ENCODE peak calls at places on chromosomes 3 and 15, in four cellular contexts. M is CD4-positive, alpha-beta memory T cell; U is tibial artery; V is CD8-positive, alpha-beta T cell. X is an unnamed sample.

GRCh38 chr15:74901612-74902063 is 5.0 kb downstream of the FAM219B start:
- DNase-seq in M (peak), U (peak), V (peak), X (peak)

GRCh38 chr3:44924102-44925084 is 50.0 kb downstream of the TGM4 start:
- DNase-seq in M (no peak), U (no peak), V (no peak), X (no peak)

GRCh38 chr15:98503970-98504369 is 144.4 kb upstream of the IGF1R start:
- DNase-seq in M (no peak), U (peak), V (no peak), X (no peak)

GRCh38 chr3:52195823-52196331 is 2.1 kb upstream of the ALAS1 start:
- DNase-seq in M (no peak), U (peak), V (no peak), X (no peak)

GRCh38 chr3:67311440-67311839 is 313.3 kb downstream of the KBTBD8 start:
- DNase-seq in M (no peak), U (no peak), V (no peak), X (no peak)

GRCh38 chr3:148601766-148602685 is 95.7 kb upstream of the AGTR1 start:
- DNase-seq in M (no peak), U (no peak), V (no peak), X (no peak)

GRCh38 chr3:69433938-69434263 is 48.0 kb upstream of the FRMD4B start:
- DNase-seq in M (no peak), U (no peak), V (no peak), X (no peak)

GRCh38 chr3:132448211-132448961 is 31.1 kb downstream of the DNAJC13 start:
- DNase-seq in M (no peak), U (peak), V (no peak), X (no peak)

GRCh38 chr15:51879555-51879954 is 50.1 kb downstream of the TMOD3 start:
- DNase-seq in M (no peak), U (no peak), V (no peak), X (no peak)

GRCh38 chr3:124492824-124493223 is 237.4 kb upstream of the UMPS start:
- DNase-seq in M (no peak), U (no peak), V (no peak), X (no peak)

GRCh38 chr3:171672124-171672523 is 138.2 kb downstream of the PLD1 start:
- DNase-seq in M (no peak), U (no peak), V (no peak), X (no peak)

GRCh38 chr3:20080956-20081554 is 40.8 kb downstream of the KAT2B start:
- DNase-seq in M (peak), U (no peak), V (no peak), X (peak)

GRCh38 chr3:118810499-118811035 is 224.1 kb downstream of the IGSF11 start:
- DNase-seq in M (no peak), U (no peak), V (no peak), X (no peak)

GRCh38 chr3:31165399-31165860 is 271.0 kb upstream of the GADL1 start:
- DNase-seq in M (no peak), U (no peak), V (no peak), X (no peak)

GRCh38 chr3:105368575-105369500 is 2.1 kb downstream of the ALCAM start:
- DNase-seq in M (peak), U (peak), V (peak), X (peak)

GRCh38 chr15:64895285-64896065 is 16.2 kb upstream of the ANKDD1A start:
- DNase-seq in M (peak), U (no peak), V (peak), X (peak)

GRCh38 chr3:135337176-135337575 is 542.1 kb downstream of the EPHB1 start:
- DNase-seq in M (no peak), U (no peak), V (no peak), X (no peak)

GRCh38 chr15:67066041-67067021 is 929 bp downstream of the SMAD3 start:
- DNase-seq in M (no peak), U (no peak), V (peak), X (peak)

GRCh38 chr3:175399156-175399840 is 540.2 kb downstream of the NAALADL2 start:
- DNase-seq in M (no peak), U (no peak), V (no peak), X (no peak)

GRCh38 chr3:47000198-47000815 is 20.8 kb downstream of the NBEAL2 start:
- DNase-seq in M (no peak), U (no peak), V (no peak), X (no peak)

GRCh38 chr3:170997966-170998913 is 28.3 kb downstream of the SLC2A2 start:
- DNase-seq in M (no peak), U (no peak), V (no peak), X (no peak)

GRCh38 chr3:11536936-11537612 is 106.6 kb downstream of the VGLL4 start:
- DNase-seq in M (no peak), U (no peak), V (no peak), X (no peak)

GRCh38 chr3:11538581-11538980 is 105.1 kb downstream of the VGLL4 start:
- DNase-seq in M (no peak), U (no peak), V (no peak), X (no peak)

GRCh38 chr3:11539677-11540076 is 104.0 kb downstream of the VGLL4 start:
- DNase-seq in M (no peak), U (no peak), V (no peak), X (no peak)

GRCh38 chr3:11541321-11542303 is 102.1 kb downstream of the VGLL4 start:
- DNase-seq in M (no peak), U (no peak), V (no peak), X (no peak)

DNA sequence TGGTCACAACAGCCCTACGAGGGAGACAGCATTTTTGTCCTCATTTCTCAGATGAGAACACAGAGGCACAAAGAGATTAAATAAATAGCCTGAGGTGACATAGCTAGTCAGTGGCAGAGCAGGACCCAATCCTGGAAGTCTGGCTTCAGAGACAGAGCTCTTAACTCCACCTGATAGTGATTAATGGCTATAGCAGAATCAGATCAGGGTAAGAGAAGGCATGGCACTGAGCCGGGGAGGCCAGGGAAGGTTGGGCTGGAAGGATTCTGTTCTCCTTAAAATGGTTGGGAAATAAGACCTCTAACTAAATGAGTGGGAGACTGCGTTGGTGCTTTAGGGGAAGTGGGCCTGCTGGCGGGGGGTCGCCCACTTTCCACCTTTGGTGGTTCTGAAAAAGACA is 104.5 kb downstream of the VGLL4 start:
- DNase-seq in M (no peak), U (no peak), V (no peak), X (no peak)
- H3K27ac ChIP-seq in M (no peak), U (no peak), V (no peak), X (no peak)

DNA sequence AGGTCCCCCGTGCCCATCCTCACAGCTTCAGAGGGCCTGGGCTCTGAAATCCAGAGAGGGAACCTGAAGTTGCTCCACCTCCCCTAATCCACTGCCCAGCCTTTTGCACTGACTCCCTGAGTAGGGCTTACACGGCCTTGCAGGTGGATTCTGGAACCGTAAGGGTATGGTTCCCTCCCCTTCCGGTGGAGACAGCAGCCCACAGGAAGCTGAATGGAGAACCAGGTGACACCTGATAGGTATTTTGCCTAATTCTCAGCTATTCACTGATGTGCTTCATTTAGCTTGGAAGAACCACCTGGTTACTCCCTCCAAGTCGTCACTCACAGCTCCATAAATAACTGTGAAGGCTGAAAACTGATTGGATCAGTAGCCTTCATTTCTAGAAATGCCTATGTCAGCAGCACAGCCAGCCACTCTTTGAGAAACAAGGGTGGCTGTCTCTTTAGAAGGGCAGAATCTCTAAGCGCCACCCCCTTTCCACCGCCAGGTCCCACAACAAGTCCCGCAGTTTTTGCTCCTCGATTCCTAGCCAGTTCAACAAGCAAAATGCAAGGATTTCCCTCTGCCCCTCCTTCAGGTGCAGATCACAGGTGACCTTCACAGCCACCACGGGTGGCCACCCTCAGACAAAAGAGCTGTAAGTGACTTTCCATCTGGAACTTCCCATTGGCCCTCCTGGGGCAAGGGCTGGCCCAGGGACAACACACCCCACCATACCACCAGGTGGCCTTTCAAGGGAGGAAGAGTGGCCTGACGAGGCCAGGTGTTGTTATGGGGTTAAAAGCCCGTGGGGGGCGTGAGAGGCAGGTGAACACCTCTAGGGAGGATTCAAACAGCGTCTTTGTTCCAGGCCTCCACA is 112.9 kb downstream of the SEC22A start:
- DNase-seq in M (no peak), U (no peak), V (no peak), X (no peak)
- H3K4me3 ChIP-seq in M (no peak), U (no peak), V (no peak), X (no peak)

DNA sequence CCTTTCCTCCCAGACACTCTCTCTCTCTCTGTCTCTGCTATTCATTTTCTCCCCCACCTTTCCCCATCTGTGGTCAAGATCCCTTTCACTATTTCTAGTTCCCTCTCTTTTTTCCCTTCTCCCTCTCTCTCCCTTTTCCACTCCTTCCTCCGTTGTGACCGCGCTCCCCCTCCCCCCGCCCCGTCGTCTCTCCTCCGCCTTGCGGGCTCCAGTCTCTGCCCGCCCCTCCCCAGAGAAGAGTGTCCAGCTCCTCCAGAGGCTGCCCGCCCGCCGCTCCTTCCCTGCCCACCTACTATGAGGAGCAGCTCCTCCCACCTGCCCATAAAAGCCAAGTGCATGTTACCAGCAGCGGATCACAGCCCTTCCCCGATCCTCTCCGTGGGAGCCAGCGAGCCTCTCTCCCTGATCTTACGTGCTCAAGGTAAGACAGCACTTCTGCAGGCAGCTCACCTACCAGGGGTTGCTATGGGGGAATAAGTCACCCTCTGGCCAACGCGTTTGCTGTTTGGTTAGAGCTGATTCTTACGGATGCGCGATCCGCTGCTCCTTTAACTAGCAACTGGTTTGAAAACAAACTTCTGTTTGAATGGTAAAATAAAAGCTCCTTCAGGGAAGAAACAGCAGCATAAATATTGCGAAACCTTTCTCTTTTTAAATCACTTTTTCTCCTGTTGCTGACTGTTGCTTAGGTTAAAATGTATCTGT is at the start of gene COL8A1:
- DNase-seq in M (no peak), U (peak), V (no peak), X (no peak)
- H3K27ac ChIP-seq in M (no peak), U (peak), V (no peak), X (no peak)

DNA sequence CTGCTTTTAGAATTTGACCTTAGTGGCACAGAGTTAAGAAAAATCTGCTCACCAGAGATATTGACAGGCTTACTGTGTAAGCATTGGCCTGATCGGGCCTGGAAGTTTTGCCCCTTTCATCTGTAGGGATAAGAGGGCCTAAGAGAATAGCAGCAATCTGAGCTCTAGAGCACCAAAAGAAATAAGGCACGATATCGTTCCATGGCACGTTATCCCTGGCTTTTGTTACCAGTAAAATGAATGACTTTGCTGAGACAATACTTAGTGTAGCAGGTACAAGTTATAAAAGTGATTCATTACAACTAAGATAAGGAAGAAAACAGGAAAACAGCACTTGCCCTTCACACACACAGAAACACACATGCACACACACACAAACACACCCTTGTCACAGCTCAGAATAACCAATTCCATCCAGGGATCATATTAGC is 5.0 kb downstream of the THBS1 start:
- DNase-seq in M (no peak), U (no peak), V (no peak), X (no peak)
- H3K4me3 ChIP-seq in M (no peak), U (no peak), V (no peak), X (no peak)

GRCh38 chr3:38022301-38022700 is 7.1 kb downstream of the PLCD1 start:
- DNase-seq in M (no peak), U (no peak), V (no peak), X (no peak)
- H3K27ac ChIP-seq in M (peak), U (no peak), V (no peak), X (peak)

GRCh38 chr3:196216081-196216564 is at the start of gene SLC51A:
- DNase-seq in M (no peak), U (no peak), V (no peak), X (no peak)

GRCh38 chr3:196218155-196218712 is 1.9 kb downstream of the SLC51A start:
- DNase-seq in M (no peak), U (no peak), V (no peak), X (no peak)

GRCh38 chr3:196217307-196218154 is 1.2 kb downstream of the SLC51A start:
- DNase-seq in M (no peak), U (no peak), V (no peak), X (no peak)

GRCh38 chr3:196215493-196215892 is 841 bp upstream of the SLC51A start:
- DNase-seq in M (no peak), U (no peak), V (no peak), X (no peak)

DNA sequence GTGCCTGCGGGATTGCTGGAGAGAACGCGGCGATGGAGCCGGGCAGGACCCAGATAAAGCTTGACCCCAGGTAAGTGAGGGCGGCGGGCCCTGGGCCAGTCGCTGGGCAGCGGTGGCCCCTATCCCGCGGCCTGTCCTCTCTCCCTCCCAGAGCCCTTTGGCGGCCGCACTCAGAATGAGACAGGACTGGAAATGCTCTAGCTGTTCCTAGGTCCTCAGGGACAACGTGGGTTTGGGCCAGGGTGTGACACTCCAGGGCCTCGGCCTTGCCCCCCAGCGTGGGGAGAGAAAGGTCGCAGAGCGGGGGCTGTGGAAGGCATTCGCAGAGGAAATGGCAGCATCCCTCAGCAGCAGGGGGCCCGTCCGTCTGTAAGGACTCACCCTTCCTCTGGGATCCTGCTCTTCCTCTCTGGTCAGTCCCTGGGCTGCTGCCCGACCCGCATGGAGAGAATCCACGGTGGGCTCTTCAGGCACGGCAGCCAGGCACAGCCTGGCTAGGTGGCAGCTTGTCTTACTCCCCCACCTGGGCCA is 412 bp downstream of the SLC51A start:
- DNase-seq in M (no peak), U (no peak), V (no peak), X (no peak)
- H3K4me3 ChIP-seq in M (no peak), U (no peak), V (no peak), X (no peak)

GRCh38 chr15:71116942-71117341 is 1.7 kb downstream of the THSD4 start:
- DNase-seq in M (no peak), U (no peak), V (no peak), X (no peak)

GRCh38 chr15:71115567-71116351 is 488 bp downstream of the THSD4 start:
- DNase-seq in M (no peak), U (peak), V (no peak), X (peak)

GRCh38 chr15:71117906-71118305 is 2.6 kb downstream of the THSD4 start:
- DNase-seq in M (no peak), U (no peak), V (no peak), X (no peak)

GRCh38 chr15:71114887-71115566 is at the start of gene THSD4:
- DNase-seq in M (no peak), U (peak), V (peak), X (peak)

GRCh38 chr15:71116366-71116765 is 1.1 kb downstream of the THSD4 start:
- DNase-seq in M (no peak), U (no peak), V (no peak), X (no peak)
- H3K27ac ChIP-seq in M (no peak), U (peak), V (no peak), X (no peak)

GRCh38 chr3:50248387-50248786 is 12.4 kb downstream of the GNAI2 start:
- DNase-seq in M (no peak), U (peak), V (no peak), X (no peak)

GRCh38 chr3:50249459-50249858 is 13.5 kb downstream of the GNAI2 start:
- DNase-seq in M (no peak), U (no peak), V (no peak), X (no peak)

GRCh38 chr3:50245831-50246516 is 10.0 kb downstream of the GNAI2 start:
- DNase-seq in M (peak), U (peak), V (peak), X (peak)

GRCh38 chr3:50245251-50245745 is 9.3 kb downstream of the GNAI2 start:
- DNase-seq in M (no peak), U (no peak), V (no peak), X (no peak)

GRCh38 chr3:50246517-50246954 is 10.5 kb downstream of the GNAI2 start:
- DNase-seq in M (peak), U (no peak), V (peak), X (peak)
- H3K4me3 ChIP-seq in M (peak), U (peak), V (peak), X (peak)